ENCODE peak calls at places on chromosomes 12 and 14, in five cellular contexts. G, H, Q, V and X are unnamed samples.
A peak's percentile ranks its signal among the peaks of the same experiment; 100 is the strongest.

GRCh38 chr12:104219908-104220404 is 4.4 kb downstream of the TXNRD1 start:
- DNase-seq in Q (peak; percentile 53), G (peak; percentile 52), V (peak; percentile 55), H (no peak), X (peak; percentile 17)

GRCh38 chr14:65940056-65940735 is 527.7 kb downstream of the FUT8 start:
- DNase-seq in Q (no peak), G (peak; percentile 40), H (peak; percentile 19), V (no peak), X (no peak)

GRCh38 chr12:54385251-54385914 is 850 bp upstream of the ZNF385A start:
- DNase-seq in V (no peak), H (no peak), G (peak; percentile 78), Q (no peak), X (no peak)

GRCh38 chr12:26704214-26704613 is 128.8 kb downstream of the ITPR2 start:
- DNase-seq in V (no peak), H (no peak), G (no peak), Q (no peak), X (no peak)

GRCh38 chr12:29582677-29583076 is 85.2 kb upstream of the OVCH1 start:
- DNase-seq in V (peak; percentile 49), G (no peak), H (no peak), Q (no peak), X (no peak)

GRCh38 chr14:77100961-77101360 is 2.9 kb downstream of the CIPC start:
- DNase-seq in Q (no peak), H (no peak), G (no peak), V (no peak), X (no peak)

GRCh38 chr14:63745858-63746425 is 18.1 kb upstream of the SGPP1 start:
- DNase-seq in Q (no peak), V (no peak), H (no peak), G (no peak), X (no peak)

GRCh38 chr14:71659165-71659564 is 273.1 kb upstream of the RGS6 start:
- DNase-seq in Q (no peak), G (no peak), H (no peak), V (no peak), X (no peak)

GRCh38 chr12:19967486-19967885 is 400.9 kb upstream of the PDE3A start:
- DNase-seq in V (no peak), G (no peak), Q (peak; percentile 87), H (peak; percentile 34), X (no peak)

GRCh38 chr12:76030378-76031080 is 1.0 kb downstream of the PHLDA1 start:
- DNase-seq in G (peak; percentile 67), Q (peak; percentile 41), H (peak; percentile 55), V (peak; percentile 41), X (peak; percentile 77)

GRCh38 chr14:102050625-102051024 is 36.2 kb downstream of the HSP90AA1 start:
- DNase-seq in H (no peak), V (no peak), G (no peak), Q (no peak), X (peak; percentile 41)